ENCODE peak calls at places on chromosomes 12 and 14, in nine cellular contexts. E is neural crest cell; D is prostate gland; J is fibroblast of the aortic adventitia; N is CD4-positive, alpha-beta T cell; F is activated CD8-positive, alpha-beta T cell treated with anti-CD3 and anti-CD28 coated beads for 36 hours; Z is cardiac muscle cell; W is type B pancreatic cell; X is AG09319. A is an unnamed sample.

GRCh38 chr14:99503848-99504453 is 22.7 kb downstream of the CCNK start:
- DNase-seq in E (no peak), D (no peak), J (no peak), N (no peak), F (no peak), Z (no peak), W (no peak), X (no peak), A (no peak)

GRCh38 chr14:105384605-105385321 is 13.6 kb upstream of the TEX22 start:
- DNase-seq in E (no peak), D (no peak), J (no peak), N (no peak), F (no peak), Z (no peak), W (no peak), X (no peak), A (no peak)

GRCh38 chr14:22532345-22533056 is 56.5 kb downstream of the DAD1 start:
- DNase-seq in E (no peak), D (no peak), J (peak), N (no peak), F (peak), Z (peak), W (no peak), X (no peak), A (no peak)

GRCh38 chr12:79534029-79534867 is 156.5 kb downstream of the PAWR start:
- DNase-seq in E (no peak), D (no peak), J (no peak), N (no peak), F (no peak), Z (no peak), W (no peak), X (no peak), A (peak)

GRCh38 chr12:8771072-8771471 is 51.3 kb upstream of the A2ML1 start:
- DNase-seq in E (no peak), D (no peak), J (no peak), N (no peak), F (no peak), Z (no peak), W (no peak), X (no peak), A (no peak)

GRCh38 chr14:99774526-99775307 is 18.5 kb upstream of the EML1 start:
- DNase-seq in E (no peak), D (no peak), J (peak), N (no peak), F (no peak), Z (no peak), W (peak), X (no peak), A (no peak)

GRCh38 chr12:31819427-31819826 is 90.6 kb upstream of the AMN1 start:
- DNase-seq in E (no peak), D (no peak), J (no peak), N (no peak), F (no peak), Z (no peak), W (no peak), X (no peak), A (no peak)

GRCh38 chr12:32666018-32666417 is 13.1 kb upstream of the DNM1L start:
- DNase-seq in E (no peak), D (no peak), J (no peak), N (no peak), F (no peak), Z (no peak), W (no peak), X (no peak), A (no peak)

GRCh38 chr12:2402180-2402579 is 349.4 kb downstream of the CACNA1C start:
- DNase-seq in E (no peak), D (no peak), J (peak), N (no peak), F (no peak), Z (no peak), W (no peak), X (no peak), A (no peak)

GRCh38 chr14:89283327-89284060 is 133.5 kb downstream of the FOXN3 start:
- DNase-seq in E (no peak), D (no peak), J (no peak), N (no peak), F (peak), Z (no peak), W (no peak), X (no peak), A (no peak)

GRCh38 chr14:99670361-99671229 is 13.5 kb upstream of the CYP46A1 start:
- DNase-seq in E (no peak), D (no peak), J (peak), N (no peak), F (no peak), Z (no peak), W (no peak), X (no peak), A (no peak)

GRCh38 chr12:44930972-44931600 is 55.0 kb upstream of the NELL2 start:
- DNase-seq in E (no peak), D (no peak), J (peak), N (no peak), F (no peak), Z (peak), W (no peak), X (peak), A (peak)

DNA sequence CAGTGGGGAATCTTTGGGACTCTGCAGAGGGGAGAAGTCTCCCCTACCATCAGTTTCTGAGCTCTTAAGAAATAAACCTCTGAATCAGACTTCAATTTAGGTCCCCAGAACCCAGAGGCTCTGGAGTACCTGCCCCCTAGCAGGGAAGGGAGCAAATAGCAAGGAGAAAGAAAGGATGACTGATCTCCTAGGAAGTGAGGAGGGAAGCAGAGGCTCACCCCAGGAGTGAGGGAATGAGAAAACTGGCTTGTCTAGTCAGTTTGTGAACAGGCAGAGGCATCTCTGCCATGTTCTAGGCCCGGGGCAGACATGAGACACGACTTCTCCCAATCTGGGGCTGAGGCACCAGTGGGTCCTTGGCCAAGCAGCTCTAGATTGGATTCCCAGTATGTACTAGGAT is 24.3 kb upstream of the SMUG1 start:
- DNase-seq in E (no peak), D (no peak), J (no peak), N (no peak), F (no peak), Z (no peak), W (no peak), X (no peak), A (no peak)
- TF ChIP-seq CTCF in E (no peak), D (no peak), J (no peak), N (no peak), F (no peak), Z (peak), W (no peak), X (no peak), A (peak)

GRCh38 chr12:50505945-50506344 is 1.2 kb downstream of the DIP2B start:
- DNase-seq in E (no peak), D (peak), J (peak), N (no peak), F (no peak), Z (no peak), W (no peak), X (no peak), A (no peak)

GRCh38 chr12:50506753-50507473 is 2.1 kb downstream of the DIP2B start:
- DNase-seq in E (no peak), D (no peak), J (peak), N (no peak), F (no peak), Z (no peak), W (no peak), X (no peak), A (peak)

GRCh38 chr12:50507474-50507838 is 2.7 kb downstream of the DIP2B start:
- DNase-seq in E (no peak), D (no peak), J (no peak), N (no peak), F (no peak), Z (no peak), W (no peak), X (no peak), A (no peak)

GRCh38 chr12:50504798-50505385 is at the start of gene DIP2B:
- DNase-seq in E (peak), D (peak), J (peak), N (peak), F (peak), Z (peak), W (peak), X (peak), A (peak)

GRCh38 chr12:50505386-50505827 is 622 bp downstream of the DIP2B start:
- DNase-seq in E (no peak), D (peak), J (peak), N (no peak), F (peak), Z (peak), W (no peak), X (no peak), A (no peak)
- TF ChIP-seq CTCF in E (no peak), D (no peak), J (no peak), N (no peak), F (no peak), Z (no peak), W (no peak), X (no peak), A (no peak)

DNA sequence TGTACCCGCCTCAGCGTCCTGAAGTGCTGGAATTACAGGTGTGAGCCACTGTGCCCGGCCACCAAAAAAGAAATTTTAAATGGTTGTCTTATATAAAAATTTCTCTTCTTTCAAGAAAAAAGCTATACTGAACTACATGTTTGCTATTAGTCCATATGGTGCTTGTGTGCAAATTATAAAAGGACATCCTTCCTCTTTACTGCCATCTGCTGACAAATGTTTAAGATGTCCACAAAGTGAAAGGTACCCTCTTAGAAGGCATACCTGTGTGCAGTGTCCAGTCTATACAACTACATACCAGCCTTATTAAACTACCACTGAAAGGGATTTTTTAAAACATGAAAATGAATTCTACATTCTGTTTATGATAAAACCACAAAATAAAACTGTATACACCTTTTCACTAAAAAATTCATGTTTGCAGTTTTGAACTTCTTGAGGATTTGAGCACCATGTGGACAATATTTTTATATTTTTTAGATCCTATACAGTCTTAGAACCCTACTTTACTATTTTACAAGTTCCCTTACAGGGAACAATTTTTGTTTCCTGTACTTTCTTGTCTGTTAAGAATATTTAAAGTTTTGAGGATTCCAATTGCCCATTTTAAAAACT is 32.8 kb upstream of the TOMM20L start:
- DNase-seq in E (no peak), D (no peak), J (peak), N (no peak), F (no peak), Z (peak), W (no peak), X (no peak), A (no peak)
- TF ChIP-seq CTCF in E (peak), D (peak), J (peak), N (peak), F (no peak), Z (peak), W (peak), X (peak), A (peak)

GRCh38 chr12:87074801-87075200 is 818.6 kb upstream of the MGAT4C start:
- DNase-seq in E (no peak), D (no peak), J (no peak), N (no peak), F (no peak), Z (no peak), W (no peak), X (no peak), A (no peak)
- TF ChIP-seq CTCF in E (no peak), D (no peak), J (no peak), N (no peak), F (no peak), Z (no peak), W (no peak), X (no peak), A (no peak)

DNA sequence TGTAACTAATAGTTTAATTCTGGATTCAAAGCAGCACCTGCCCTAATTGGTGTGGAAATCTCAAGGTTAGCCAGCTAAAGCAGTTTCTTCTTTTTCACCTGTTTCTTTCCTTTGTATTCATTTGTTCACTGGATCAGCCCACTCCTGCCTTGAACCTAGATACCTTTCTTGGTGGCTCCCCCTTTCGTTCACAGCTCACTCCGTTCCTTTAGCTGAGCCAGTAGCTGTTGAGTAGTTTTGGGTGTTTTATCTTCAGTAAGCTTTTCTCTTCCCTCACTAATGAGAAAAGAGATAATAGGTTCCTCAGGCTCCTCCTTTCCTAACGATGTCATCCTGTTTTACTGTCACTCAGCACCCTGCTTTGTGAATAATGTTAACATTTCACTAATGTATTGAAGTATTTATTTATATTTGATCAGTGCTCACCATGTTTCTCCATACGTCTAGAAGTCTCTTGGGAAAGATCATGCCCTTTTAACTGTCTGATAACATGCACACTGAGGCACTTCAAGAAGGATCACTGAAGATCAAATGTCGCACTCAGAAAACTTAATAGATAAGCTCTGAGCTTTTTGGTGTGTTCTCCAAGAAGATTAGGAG is 121.1 kb downstream of the TGFB3 start:
- DNase-seq in E (no peak), D (no peak), J (no peak), N (no peak), F (no peak), Z (no peak), W (no peak), X (no peak), A (no peak)
- TF ChIP-seq CTCF in E (no peak), D (no peak), J (no peak), N (no peak), F (no peak), Z (peak), W (no peak), X (no peak), A (no peak)

GRCh38 chr14:64035143-64035542 is 182.3 kb downstream of the SYNE2 start:
- DNase-seq in E (no peak), D (no peak), J (peak), N (no peak), F (no peak), Z (no peak), W (no peak), X (peak), A (peak)

GRCh38 chr14:64045091-64045490 is 192.3 kb downstream of the SYNE2 start:
- DNase-seq in E (no peak), D (no peak), J (no peak), N (no peak), F (no peak), Z (no peak), W (no peak), X (no peak), A (no peak)

GRCh38 chr14:64038857-64039542 is 186.2 kb downstream of the SYNE2 start:
- DNase-seq in E (no peak), D (no peak), J (peak), N (no peak), F (no peak), Z (no peak), W (no peak), X (no peak), A (no peak)

GRCh38 chr14:64040044-64040443 is 187.2 kb downstream of the SYNE2 start:
- DNase-seq in E (no peak), D (no peak), J (peak), N (no peak), F (no peak), Z (no peak), W (no peak), X (no peak), A (no peak)
- TF ChIP-seq CTCF in E (peak), D (peak), J (peak), N (no peak), F (no peak), Z (peak), W (peak), X (peak), A (peak)

GRCh38 chr14:34875031-34875922 is at the start of gene BAZ1A:
- DNase-seq in E (peak), D (peak), J (peak), N (peak), F (peak), Z (peak), W (peak), X (peak), A (no peak)
- TF ChIP-seq CTCF in E (peak), D (peak), J (peak), N (no peak), F (no peak), Z (peak), W (peak), X (peak), A (no peak)

GRCh38 chr12:131454418-131455217 is 256.3 kb upstream of the SFSWAP start:
- DNase-seq in E (peak), D (no peak), J (no peak), N (peak), F (peak), Z (peak), W (no peak), X (no peak), A (no peak)
- TF ChIP-seq CTCF in E (peak), D (peak), J (no peak), N (peak), F (peak), Z (peak), W (peak), X (no peak), A (peak)

GRCh38 chr14:20409226-20409625 is 4.1 kb downstream of the TEP1 start:
- DNase-seq in E (no peak), D (no peak), J (peak), N (no peak), F (no peak), Z (no peak), W (no peak), X (no peak), A (no peak)

GRCh38 chr14:20412876-20413784 is at the start of gene TEP1:
- DNase-seq in E (peak), D (peak), J (peak), N (peak), F (peak), Z (peak), W (peak), X (peak), A (peak)

GRCh38 chr14:20413785-20414117 is 450 bp upstream of the TEP1 start:
- DNase-seq in E (no peak), D (no peak), J (no peak), N (no peak), F (peak), Z (peak), W (no peak), X (no peak), A (no peak)

GRCh38 chr14:20415723-20416622 is 2.7 kb upstream of the TEP1 start:
- DNase-seq in E (peak), D (no peak), J (peak), N (no peak), F (peak), Z (peak), W (no peak), X (no peak), A (no peak)

DNA sequence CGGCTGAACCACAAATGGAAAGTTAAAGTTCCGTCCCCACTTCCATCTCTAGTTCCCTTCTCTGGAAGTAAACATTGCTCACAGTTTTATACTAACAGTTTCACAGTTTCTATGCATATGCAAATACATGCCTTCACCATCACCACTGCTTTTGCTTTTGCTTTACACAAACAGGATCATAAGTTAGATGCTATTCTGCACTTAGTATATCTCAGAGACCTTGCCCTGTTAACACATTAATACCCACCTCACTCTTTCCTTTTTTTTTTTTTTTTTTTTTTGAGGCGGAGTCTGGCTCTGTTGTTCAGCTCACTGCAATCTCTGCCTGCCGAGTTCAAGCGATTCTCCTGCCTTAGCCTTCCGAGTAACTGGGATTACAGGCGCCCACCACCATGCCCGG is 879 bp downstream of the TEP1 start:
- DNase-seq in E (no peak), D (no peak), J (peak), N (no peak), F (no peak), Z (no peak), W (no peak), X (no peak), A (no peak)
- TF ChIP-seq CTCF in E (no peak), D (no peak), J (no peak), N (no peak), F (no peak), Z (no peak), W (no peak), X (no peak), A (no peak)

A was measured in retinal pigment epithelial cell.